ENCODE peak calls at places on chromosomes 12 and 14, in nine cellular contexts. One of them, this sample, is unnamed. For H3K27me3, the result is how much of the 10 kb centered on the place peaks cover.

GRCh38 chr14:71169861-71170260 is 262.6 kb downstream of the PCNX1 start:
- DNase-seq in endothelial cell of umbilical vein: no peak
- DNase-seq in Peyer's patch: no peak
- DNase-seq in upper lobe of left lung: no peak
- DNase-seq in uterus: no peak
- DNase-seq in stomach: no peak
- DNase-seq in suprapubic skin: no peak
- DNase-seq in K562: no peak
- DNase-seq in IMR-90: no peak
- DNase-seq in this sample: no peak

GRCh38 chr12:47820631-47821345 is 1.1 kb upstream of the HDAC7 start:
- DNase-seq in Peyer's patch: no peak
- DNase-seq in uterus: peak
- DNase-seq in upper lobe of left lung: peak
- DNase-seq in endothelial cell of umbilical vein: peak
- DNase-seq in K562: no peak
- DNase-seq in suprapubic skin: peak
- DNase-seq in stomach: peak
- DNase-seq in IMR-90: peak
- DNase-seq in this sample: peak

GRCh38 chr12:54443446-54443845 is 24.4 kb upstream of the ITGA5 start:
- DNase-seq in upper lobe of left lung: no peak
- DNase-seq in suprapubic skin: no peak
- DNase-seq in uterus: no peak
- DNase-seq in K562: no peak
- DNase-seq in stomach: no peak
- DNase-seq in endothelial cell of umbilical vein: no peak
- DNase-seq in Peyer's patch: no peak
- DNase-seq in IMR-90: no peak
- DNase-seq in this sample: no peak

GRCh38 chr14:96198430-96199133 is 6.1 kb upstream of the BDKRB2 start:
- DNase-seq in suprapubic skin: no peak
- DNase-seq in endothelial cell of umbilical vein: peak
- DNase-seq in stomach: no peak
- DNase-seq in upper lobe of left lung: no peak
- DNase-seq in uterus: no peak
- DNase-seq in Peyer's patch: no peak
- DNase-seq in IMR-90: no peak
- DNase-seq in K562: no peak
- DNase-seq in this sample: no peak

GRCh38 chr12:109718390-109718789 is 4.8 kb downstream of the FAM222A start:
- DNase-seq in Peyer's patch: no peak
- DNase-seq in uterus: no peak
- DNase-seq in upper lobe of left lung: no peak
- DNase-seq in stomach: no peak
- DNase-seq in K562: no peak
- DNase-seq in endothelial cell of umbilical vein: no peak
- DNase-seq in suprapubic skin: no peak
- DNase-seq in IMR-90: no peak
- DNase-seq in this sample: no peak

GRCh38 chr12:27802511-27802910 is 22.5 kb upstream of the MANSC4 start:
- DNase-seq in suprapubic skin: no peak
- DNase-seq in upper lobe of left lung: no peak
- DNase-seq in K562: no peak
- DNase-seq in uterus: no peak
- DNase-seq in endothelial cell of umbilical vein: no peak
- DNase-seq in IMR-90: no peak
- DNase-seq in stomach: no peak
- DNase-seq in Peyer's patch: no peak
- DNase-seq in this sample: no peak

GRCh38 chr12:69131073-69131472 is 108.3 kb upstream of the CPSF6 start:
- DNase-seq in stomach: no peak
- DNase-seq in IMR-90: no peak
- DNase-seq in endothelial cell of umbilical vein: no peak
- DNase-seq in K562: no peak
- DNase-seq in uterus: no peak
- DNase-seq in suprapubic skin: no peak
- DNase-seq in Peyer's patch: no peak
- DNase-seq in upper lobe of left lung: no peak
- DNase-seq in this sample: no peak

GRCh38 chr12:7180685-7181084 is 8.8 kb upstream of the PEX5 start:
- DNase-seq in uterus: no peak
- DNase-seq in Peyer's patch: no peak
- DNase-seq in IMR-90: peak
- DNase-seq in suprapubic skin: no peak
- DNase-seq in K562: no peak
- DNase-seq in stomach: no peak
- DNase-seq in endothelial cell of umbilical vein: no peak
- DNase-seq in upper lobe of left lung: no peak
- DNase-seq in this sample: no peak

GRCh38 chr12:3544296-3544965 is 53.4 kb downstream of the PRMT8 start:
- DNase-seq in K562: no peak
- DNase-seq in endothelial cell of umbilical vein: no peak
- DNase-seq in IMR-90: no peak
- DNase-seq in Peyer's patch: no peak
- DNase-seq in upper lobe of left lung: no peak
- DNase-seq in suprapubic skin: no peak
- DNase-seq in uterus: no peak
- DNase-seq in stomach: no peak
- DNase-seq in this sample: no peak
- H3K27me3 ChIP-seq in K562: under half
- H3K27me3 ChIP-seq in endothelial cell of umbilical vein: under half
- H3K27me3 ChIP-seq in IMR-90: under half
- H3K27me3 ChIP-seq in Peyer's patch: under half
- H3K27me3 ChIP-seq in upper lobe of left lung: under half
- H3K27me3 ChIP-seq in suprapubic skin: under half
- H3K27me3 ChIP-seq in uterus: under half
- H3K27me3 ChIP-seq in stomach: under half
- H3K27me3 ChIP-seq in this sample: under half

DNA sequence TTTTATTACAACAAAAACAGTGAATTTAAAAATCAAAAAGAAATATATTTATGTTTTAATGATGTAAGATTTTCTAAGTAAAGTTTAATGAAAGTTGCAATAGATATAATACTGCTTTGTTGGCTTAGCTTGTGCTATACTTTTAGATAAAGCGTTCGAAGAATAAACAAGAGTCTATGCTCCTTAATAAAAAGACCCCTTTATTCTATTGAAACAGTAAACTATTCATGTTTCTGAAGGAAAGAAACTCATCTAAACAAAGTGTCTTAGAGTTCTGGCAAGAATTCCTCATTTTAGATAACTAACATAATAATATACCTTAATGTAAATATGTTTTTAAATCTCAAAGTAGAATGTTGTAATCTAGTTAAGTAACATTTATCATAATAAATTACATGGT is 179.0 kb downstream of the RASSF9 start:
- DNase-seq in Peyer's patch: no peak
- DNase-seq in suprapubic skin: no peak
- DNase-seq in K562: no peak
- DNase-seq in IMR-90: no peak
- DNase-seq in stomach: no peak
- DNase-seq in endothelial cell of umbilical vein: no peak
- DNase-seq in upper lobe of left lung: no peak
- DNase-seq in uterus: no peak
- DNase-seq in this sample: no peak
- TF ChIP-seq POLR2A in Peyer's patch: no peak
- TF ChIP-seq POLR2A in suprapubic skin: no peak
- TF ChIP-seq POLR2A in K562: no peak
- TF ChIP-seq POLR2A in IMR-90: no peak
- TF ChIP-seq POLR2A in stomach: no peak
- TF ChIP-seq POLR2A in endothelial cell of umbilical vein: no peak
- TF ChIP-seq POLR2A in upper lobe of left lung: no peak
- TF ChIP-seq POLR2A in uterus: no peak
- TF ChIP-seq POLR2A in this sample: no peak

GRCh38 chr12:13195244-13195643 is 1.3 kb upstream of the EMP1 start:
- DNase-seq in IMR-90: peak
- DNase-seq in uterus: no peak
- DNase-seq in Peyer's patch: no peak
- DNase-seq in stomach: no peak
- DNase-seq in K562: no peak
- DNase-seq in suprapubic skin: no peak
- DNase-seq in endothelial cell of umbilical vein: no peak
- DNase-seq in upper lobe of left lung: no peak
- DNase-seq in this sample: no peak

GRCh38 chr12:13194462-13195110 is 1.9 kb upstream of the EMP1 start:
- DNase-seq in endothelial cell of umbilical vein: no peak
- DNase-seq in stomach: no peak
- DNase-seq in IMR-90: no peak
- DNase-seq in suprapubic skin: no peak
- DNase-seq in Peyer's patch: no peak
- DNase-seq in uterus: peak
- DNase-seq in upper lobe of left lung: no peak
- DNase-seq in K562: no peak
- DNase-seq in this sample: no peak

GRCh38 chr12:13196302-13196921 is at the start of gene EMP1:
- DNase-seq in K562: no peak
- DNase-seq in uterus: peak
- DNase-seq in upper lobe of left lung: peak
- DNase-seq in stomach: peak
- DNase-seq in endothelial cell of umbilical vein: peak
- DNase-seq in Peyer's patch: peak
- DNase-seq in suprapubic skin: peak
- DNase-seq in IMR-90: peak
- DNase-seq in this sample: peak

GRCh38 chr12:13197526-13198141 is 1.1 kb downstream of the EMP1 start:
- DNase-seq in K562: peak
- DNase-seq in suprapubic skin: peak
- DNase-seq in uterus: peak
- DNase-seq in Peyer's patch: no peak
- DNase-seq in upper lobe of left lung: no peak
- DNase-seq in IMR-90: peak
- DNase-seq in stomach: no peak
- DNase-seq in endothelial cell of umbilical vein: no peak
- DNase-seq in this sample: peak

DNA sequence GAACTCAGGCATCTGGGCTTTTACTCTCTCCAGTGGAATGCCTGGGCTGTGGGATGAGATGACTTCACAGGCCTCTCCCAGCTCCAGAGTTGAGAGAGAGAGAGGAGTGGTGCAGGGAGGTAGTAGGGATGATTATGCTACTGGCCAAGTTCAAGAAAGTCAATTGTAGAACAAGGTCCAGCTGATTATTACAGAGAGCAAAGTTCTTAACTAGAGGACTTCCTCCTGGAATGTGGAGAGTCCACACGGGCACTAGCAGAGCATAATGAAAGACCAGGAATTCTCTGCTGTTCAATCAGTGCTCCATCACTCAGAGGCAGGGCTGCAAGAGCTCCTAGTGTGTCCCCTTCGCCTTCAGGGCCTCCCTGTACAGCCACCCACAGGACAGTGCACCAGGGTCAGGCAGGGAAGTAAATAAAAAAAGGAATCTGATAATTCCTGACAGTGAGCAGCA is 651 bp upstream of the EMP1 start:
- DNase-seq in upper lobe of left lung: no peak
- DNase-seq in K562: no peak
- DNase-seq in stomach: no peak
- DNase-seq in endothelial cell of umbilical vein: no peak
- DNase-seq in Peyer's patch: no peak
- DNase-seq in suprapubic skin: no peak
- DNase-seq in uterus: peak
- DNase-seq in IMR-90: peak
- DNase-seq in this sample: no peak
- H3K4me3 ChIP-seq in upper lobe of left lung: no peak
- H3K4me3 ChIP-seq in K562: no peak
- H3K4me3 ChIP-seq in stomach: no peak
- H3K4me3 ChIP-seq in endothelial cell of umbilical vein: no peak
- H3K4me3 ChIP-seq in Peyer's patch: peak
- H3K4me3 ChIP-seq in suprapubic skin: peak
- H3K4me3 ChIP-seq in uterus: no peak
- H3K4me3 ChIP-seq in IMR-90: no peak
- H3K4me3 ChIP-seq in this sample: no peak

DNA sequence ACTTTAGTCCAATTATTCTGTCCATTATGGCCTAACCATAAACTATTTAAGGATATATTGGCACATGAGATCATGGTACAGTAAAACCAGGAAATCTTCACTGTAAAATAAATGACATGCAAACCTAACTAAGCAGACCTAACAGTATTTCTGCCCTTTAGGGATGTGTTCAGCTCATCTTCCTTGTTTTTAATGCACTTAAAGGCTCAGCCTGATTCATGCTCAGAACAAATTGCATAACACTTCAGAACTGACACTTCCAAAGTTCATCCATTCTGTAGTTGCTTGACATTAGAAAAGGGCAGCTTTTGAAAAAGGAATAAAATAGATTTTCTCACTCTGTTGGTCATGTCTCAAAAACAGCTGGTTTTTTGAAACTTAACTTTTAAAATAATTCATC is 708.5 kb downstream of the C12orf50 start:
- DNase-seq in Peyer's patch: no peak
- DNase-seq in K562: no peak
- DNase-seq in endothelial cell of umbilical vein: no peak
- DNase-seq in upper lobe of left lung: no peak
- DNase-seq in uterus: no peak
- DNase-seq in suprapubic skin: no peak
- DNase-seq in stomach: no peak
- DNase-seq in IMR-90: no peak
- DNase-seq in this sample: no peak
- H3K27me3 ChIP-seq in Peyer's patch: under half
- H3K27me3 ChIP-seq in K562: under half
- H3K27me3 ChIP-seq in endothelial cell of umbilical vein: under half
- H3K27me3 ChIP-seq in upper lobe of left lung: under half
- H3K27me3 ChIP-seq in uterus: under half
- H3K27me3 ChIP-seq in suprapubic skin: under half
- H3K27me3 ChIP-seq in stomach: under half
- H3K27me3 ChIP-seq in IMR-90: under half
- H3K27me3 ChIP-seq in this sample: under half

DNA sequence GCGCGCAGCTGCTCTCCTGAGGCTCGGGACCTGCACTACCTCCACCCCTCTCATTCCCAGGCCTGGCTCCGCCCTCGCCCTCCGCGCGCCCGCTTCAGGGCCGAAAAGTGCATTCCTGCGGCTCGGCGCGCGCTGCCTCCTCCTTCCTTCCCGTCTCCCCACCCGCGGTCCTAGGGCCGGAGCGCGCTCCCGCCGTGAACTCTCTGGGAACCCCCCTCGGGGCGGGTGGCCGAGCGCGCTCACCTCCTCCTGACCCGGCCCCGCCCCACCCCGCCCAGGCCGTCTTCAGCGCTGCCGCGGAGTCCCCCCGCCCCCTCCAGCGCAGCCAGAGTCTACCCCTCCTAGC is 11.2 kb downstream of the RARG start:
- DNase-seq in endothelial cell of umbilical vein: peak
- DNase-seq in upper lobe of left lung: peak
- DNase-seq in IMR-90: peak
- DNase-seq in Peyer's patch: peak
- DNase-seq in stomach: peak
- DNase-seq in uterus: peak
- DNase-seq in K562: peak
- DNase-seq in suprapubic skin: peak
- DNase-seq in this sample: peak
- TF ChIP-seq POLR2A in endothelial cell of umbilical vein: no peak
- TF ChIP-seq POLR2A in upper lobe of left lung: no peak
- TF ChIP-seq POLR2A in IMR-90: no peak
- TF ChIP-seq POLR2A in Peyer's patch: no peak
- TF ChIP-seq POLR2A in stomach: no peak
- TF ChIP-seq POLR2A in uterus: no peak
- TF ChIP-seq POLR2A in K562: no peak
- TF ChIP-seq POLR2A in suprapubic skin: no peak
- TF ChIP-seq POLR2A in this sample: no peak

This sample was measured in testis.